ENCODE peak calls at places on chromosomes 7 and 10, in six cellular contexts. T is AG09319, B is A549, Z is fibroblast of lung, X is GM20000, Y is B cell. G is an unnamed sample.

GRCh38 chr7:116218051-116218645 is 7.8 kb downstream of the TES start:
- DNase-seq in X (no peak), B (no peak), Z (peak), Y (no peak), T (no peak), G (no peak)

GRCh38 chr10:75048669-75049098 is 62.8 kb upstream of the SAMD8 start:
- DNase-seq in T (no peak), X (no peak), Y (no peak), Z (no peak), B (no peak), G (no peak)

GRCh38 chr7:86999737-87000136 is 59.7 kb downstream of the ELAPOR2 start:
- DNase-seq in X (no peak), Y (no peak), T (no peak), Z (no peak), B (no peak), G (no peak)

GRCh38 chr7:110307776-110308175 is 783.2 kb upstream of the LRRN3 start:
- DNase-seq in X (no peak), Y (no peak), Z (no peak), B (no peak), T (no peak), G (no peak)

GRCh38 chr7:28165971-28166955 is 14.3 kb downstream of the JAZF1 start:
- DNase-seq in Y (no peak), B (no peak), T (peak), X (no peak), Z (peak), G (no peak)

GRCh38 chr7:15836041-15836440 is 149.6 kb upstream of the MEOX2 start:
- DNase-seq in Y (no peak), T (no peak), X (no peak), B (no peak), Z (peak), G (no peak)

GRCh38 chr7:139252451-139252850 is 21.4 kb downstream of the UBN2 start:
- DNase-seq in X (no peak), T (no peak), Z (peak), Y (no peak), B (no peak), G (no peak)

GRCh38 chr7:75611557-75612178 is 119.5 kb downstream of the SPDYE5 start:
- DNase-seq in X (no peak), T (no peak), B (no peak), Z (peak), Y (no peak), G (no peak)

GRCh38 chr7:128242661-128243060 is 1.6 kb downstream of the LEP start:
- DNase-seq in T (no peak), Z (no peak), X (no peak), B (no peak), Y (no peak), G (no peak)

GRCh38 chr7:44408596-44408995 is 81.9 kb downstream of the NUDCD3 start:
- DNase-seq in Y (no peak), T (no peak), B (no peak), X (no peak), Z (peak), G (no peak)

GRCh38 chr7:75565129-75565528 is 73.0 kb downstream of the SPDYE5 start:
- DNase-seq in Y (no peak), T (peak), B (no peak), X (no peak), Z (peak), G (no peak)

GRCh38 chr10:74988787-74989574 is 122.5 kb upstream of the SAMD8 start:
- DNase-seq in X (no peak), T (no peak), Z (peak), Y (no peak), B (no peak), G (no peak)

GRCh38 chr7:113246698-113247097 is 128.3 kb upstream of the SMIM30 start:
- DNase-seq in Y (no peak), X (no peak), T (no peak), B (no peak), Z (no peak), G (no peak)

GRCh38 chr10:24223953-24224352 is 15.0 kb downstream of the KIAA1217 start:
- DNase-seq in T (no peak), Z (no peak), B (no peak), X (no peak), Y (no peak), G (no peak)

GRCh38 chr10:79387974-79388850 is 40.9 kb downstream of the PPIF start:
- DNase-seq in Z (no peak), X (no peak), Y (peak), T (no peak), B (no peak), G (no peak)

GRCh38 chr7:14483663-14484062 is 418.9 kb downstream of the DGKB start:
- DNase-seq in X (no peak), Z (no peak), T (no peak), B (no peak), Y (no peak), G (no peak)

GRCh38 chr7:150828384-150828783 is 23.9 kb upstream of the AOC1 start:
- DNase-seq in Z (no peak), X (no peak), Y (no peak), B (no peak), T (no peak), G (no peak)
- TF ChIP-seq CTCF in Z (no peak), X (no peak), Y (no peak), B (no peak), T (no peak), G (no peak)

GRCh38 chr10:102712843-102713242 is 1.4 kb downstream of the ARL3 start:
- DNase-seq in Z (no peak), B (no peak), X (no peak), Y (no peak), T (no peak), G (no peak)

GRCh38 chr10:102713814-102714620 is at the start of gene ARL3:
- DNase-seq in Z (peak), Y (peak), X (peak), T (peak), B (peak), G (peak)

GRCh38 chr10:102714621-102715455 is at the start of gene SFXN2:
- DNase-seq in Y (peak), B (no peak), Z (no peak), T (no peak), X (no peak), G (no peak)

GRCh38 chr10:102712089-102712488 is 2.1 kb downstream of the ARL3 start:
- DNase-seq in X (peak), T (no peak), Y (no peak), B (no peak), Z (no peak), G (peak)

GRCh38 chr10:102713483-102713813 is 749 bp downstream of the ARL3 start:
- DNase-seq in B (peak), X (no peak), Z (no peak), Y (peak), T (no peak), G (no peak)
- TF ChIP-seq CTCF in B (peak), X (no peak), Z (peak), Y (no peak), T (peak), G (no peak)

GRCh38 chr10:26438534-26439269 is 561 bp downstream of the APBB1IP start:
- DNase-seq in Z (peak), T (no peak), X (peak), B (no peak), Y (peak), G (peak)
- TF ChIP-seq CTCF in Z (no peak), T (no peak), X (no peak), B (no peak), Y (no peak), G (no peak)

DNA sequence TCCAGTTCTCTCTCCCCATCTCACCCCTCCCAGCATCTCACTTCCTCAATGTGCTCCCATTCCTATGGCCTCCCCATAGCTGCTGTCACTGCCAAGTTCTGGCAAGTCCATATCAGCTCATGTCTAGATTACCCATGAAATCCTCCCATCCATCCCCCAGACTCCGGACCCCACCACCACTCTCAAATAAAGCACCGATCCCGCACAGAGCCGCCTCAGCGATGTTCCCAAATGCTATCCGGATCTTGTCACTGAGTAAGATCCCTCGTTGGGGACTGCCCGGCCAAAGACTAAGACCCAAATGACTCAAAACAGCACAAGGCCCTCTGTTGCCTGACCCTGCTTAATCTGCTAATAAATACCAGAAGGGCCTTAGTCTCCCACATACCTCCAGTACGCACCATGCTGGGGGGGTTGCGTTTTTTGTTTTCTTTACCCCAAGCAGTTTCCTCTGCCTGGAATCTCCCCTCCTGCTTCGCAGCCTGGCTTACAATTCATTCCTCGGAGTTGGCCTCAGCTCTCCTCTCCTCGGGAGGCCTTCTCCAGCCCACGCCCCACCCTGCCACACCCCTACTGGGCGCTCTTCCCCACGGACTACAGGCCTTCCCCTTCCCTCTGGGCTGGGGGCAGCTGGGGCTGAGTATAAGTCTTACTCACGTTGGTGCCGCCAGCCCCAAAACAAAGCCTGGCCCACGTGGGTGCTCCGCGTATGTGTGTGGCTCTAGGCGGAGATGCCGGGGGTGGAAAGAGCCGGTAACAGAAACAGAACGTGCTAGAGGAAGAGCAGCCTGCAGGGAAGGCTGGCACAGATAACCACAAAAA is 1.8 kb upstream of the DUSP5 start:
- DNase-seq in Y (peak), T (no peak), B (peak), Z (peak), X (peak), G (peak)
- TF ChIP-seq CTCF in Y (no peak), T (no peak), B (no peak), Z (no peak), X (no peak), G (no peak)

GRCh38 chr10:33478675-33479125 is 144.2 kb upstream of the NRP1 start:
- DNase-seq in Y (no peak), T (no peak), Z (no peak), X (no peak), B (no peak), G (no peak)

GRCh38 chr10:33477291-33478088 is 143.0 kb upstream of the NRP1 start:
- DNase-seq in B (no peak), Z (no peak), Y (no peak), T (no peak), X (no peak), G (no peak)

GRCh38 chr10:33481184-33481583 is 146.7 kb upstream of the NRP1 start:
- DNase-seq in Y (no peak), X (no peak), B (no peak), T (no peak), Z (no peak), G (no peak)

GRCh38 chr10:33476757-33477273 is 142.3 kb upstream of the NRP1 start:
- DNase-seq in T (no peak), B (no peak), Z (no peak), Y (no peak), X (no peak), G (no peak)

GRCh38 chr10:33478089-33478674 is 143.7 kb upstream of the NRP1 start:
- DNase-seq in Z (no peak), X (no peak), Y (no peak), T (no peak), B (no peak), G (no peak)
- TF ChIP-seq CTCF in Z (no peak), X (no peak), Y (no peak), T (no peak), B (no peak), G (no peak)

GRCh38 chr7:100720320-100720644 is at the start of gene EPO:
- DNase-seq in Y (peak), X (no peak), Z (no peak), T (no peak), B (no peak), G (no peak)

GRCh38 chr7:100722480-100723212 is 2.4 kb downstream of the EPO start:
- DNase-seq in Y (no peak), X (no peak), Z (no peak), B (no peak), T (no peak), G (no peak)

GRCh38 chr7:100720645-100721504 is 607 bp downstream of the EPO start:
- DNase-seq in X (no peak), B (no peak), T (no peak), Y (no peak), Z (no peak), G (no peak)

GRCh38 chr7:100721505-100721812 is 1.2 kb downstream of the EPO start:
- DNase-seq in X (no peak), T (no peak), Y (no peak), B (no peak), Z (no peak), G (no peak)

DNA sequence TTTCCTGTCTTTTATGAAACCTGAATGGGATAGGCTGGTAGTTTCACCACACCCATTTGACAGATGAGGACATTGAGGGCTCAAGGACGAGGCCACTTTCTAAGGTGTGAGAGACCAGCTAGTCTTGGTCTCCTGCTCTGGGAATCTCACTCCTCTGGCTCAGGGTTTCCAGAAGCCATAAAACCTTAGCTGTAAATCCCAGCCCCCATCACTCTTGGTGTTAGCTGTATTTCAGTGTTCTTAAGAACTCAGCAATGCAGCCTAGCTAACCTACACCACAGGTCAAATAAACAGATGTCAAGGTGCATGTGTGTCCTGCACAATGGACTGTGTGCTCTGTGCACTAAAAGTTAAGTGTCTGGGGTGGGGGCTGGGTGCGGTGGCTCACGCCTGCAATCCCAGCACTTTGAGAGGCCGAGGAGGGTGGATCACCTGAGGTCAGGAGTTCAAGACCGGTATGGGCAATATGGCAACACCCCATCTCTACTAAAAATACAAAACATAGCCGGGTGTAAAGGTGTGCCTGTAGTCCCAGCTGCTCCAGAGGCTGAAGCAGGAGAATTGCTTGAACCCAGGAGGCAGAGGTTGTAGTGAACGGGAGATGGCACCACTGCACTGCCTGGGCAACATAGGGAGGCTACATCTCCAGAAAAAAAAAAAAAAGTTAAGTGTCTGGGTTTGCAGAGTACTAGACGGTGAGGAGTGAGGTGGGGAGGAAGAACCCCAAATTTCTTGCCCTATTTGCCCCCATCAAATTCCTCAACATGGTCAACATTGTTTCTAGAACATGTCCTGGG is 547 bp upstream of the EPO start:
- DNase-seq in Z (peak), T (no peak), Y (no peak), B (no peak), X (no peak), G (no peak)
- TF ChIP-seq CTCF in Z (peak), T (peak), Y (no peak), B (peak), X (no peak), G (no peak)